ENCODE peak calls at places on chromosomes 6 and 20, in ten cellular contexts. One of them, this sample, is unnamed. For H3K4me1, the result is how much of the 10 kb centered on the place peaks cover.

GRCh38 chr6:22892452-22892851 is 323.1 kb downstream of the HDGFL1 start:
- DNase-seq in heart left ventricle: no peak
- DNase-seq in HCT116: no peak
- DNase-seq in CD8-positive, alpha-beta T cell: no peak
- DNase-seq in adrenal gland: no peak
- DNase-seq in body of pancreas: no peak
- DNase-seq in A549: peak
- DNase-seq in gastrocnemius medialis: no peak
- DNase-seq in transverse colon: no peak
- DNase-seq in mammary epithelial cell: peak
- DNase-seq in this sample: no peak

GRCh38 chr6:83707829-83708545 is 914 bp downstream of the SNAP91 start:
- DNase-seq in heart left ventricle: no peak
- DNase-seq in HCT116: no peak
- DNase-seq in CD8-positive, alpha-beta T cell: no peak
- DNase-seq in adrenal gland: peak
- DNase-seq in body of pancreas: no peak
- DNase-seq in A549: no peak
- DNase-seq in gastrocnemius medialis: no peak
- DNase-seq in transverse colon: no peak
- DNase-seq in mammary epithelial cell: no peak
- DNase-seq in this sample: no peak

GRCh38 chr20:1935696-1936366 is 40.6 kb downstream of the SIRPA start:
- DNase-seq in heart left ventricle: peak
- DNase-seq in HCT116: no peak
- DNase-seq in CD8-positive, alpha-beta T cell: no peak
- DNase-seq in adrenal gland: peak
- DNase-seq in body of pancreas: peak
- DNase-seq in A549: no peak
- DNase-seq in gastrocnemius medialis: peak
- DNase-seq in transverse colon: peak
- DNase-seq in mammary epithelial cell: no peak
- DNase-seq in this sample: no peak

GRCh38 chr20:41232971-41233926 is 84.3 kb downstream of the ZHX3 start:
- DNase-seq in heart left ventricle: no peak
- DNase-seq in HCT116: no peak
- DNase-seq in CD8-positive, alpha-beta T cell: no peak
- DNase-seq in adrenal gland: no peak
- DNase-seq in body of pancreas: no peak
- DNase-seq in A549: peak
- DNase-seq in gastrocnemius medialis: no peak
- DNase-seq in transverse colon: no peak
- DNase-seq in mammary epithelial cell: peak
- DNase-seq in this sample: no peak

GRCh38 chr20:16528078-16528477 is 45.2 kb downstream of the KIF16B start:
- DNase-seq in heart left ventricle: no peak
- DNase-seq in HCT116: peak
- DNase-seq in CD8-positive, alpha-beta T cell: no peak
- DNase-seq in adrenal gland: peak
- DNase-seq in body of pancreas: peak
- DNase-seq in A549: peak
- DNase-seq in gastrocnemius medialis: peak
- DNase-seq in transverse colon: peak
- DNase-seq in mammary epithelial cell: peak
- DNase-seq in this sample: no peak

GRCh38 chr6:40425192-40425919 is 161.8 kb downstream of the LRFN2 start:
- DNase-seq in heart left ventricle: peak
- DNase-seq in HCT116: no peak
- DNase-seq in CD8-positive, alpha-beta T cell: no peak
- DNase-seq in adrenal gland: no peak
- DNase-seq in body of pancreas: no peak
- DNase-seq in A549: no peak
- DNase-seq in gastrocnemius medialis: peak
- DNase-seq in transverse colon: no peak
- DNase-seq in mammary epithelial cell: no peak
- DNase-seq in this sample: no peak

GRCh38 chr20:61731363-61732181 is 334.1 kb downstream of the TAF4 start:
- DNase-seq in heart left ventricle: no peak
- DNase-seq in HCT116: no peak
- DNase-seq in CD8-positive, alpha-beta T cell: no peak
- DNase-seq in adrenal gland: no peak
- DNase-seq in body of pancreas: no peak
- DNase-seq in A549: peak
- DNase-seq in gastrocnemius medialis: no peak
- DNase-seq in transverse colon: no peak
- DNase-seq in mammary epithelial cell: peak
- DNase-seq in this sample: no peak

GRCh38 chr6:90764001-90764400 is 177.1 kb upstream of the MAP3K7 start:
- DNase-seq in heart left ventricle: no peak
- DNase-seq in HCT116: no peak
- DNase-seq in CD8-positive, alpha-beta T cell: no peak
- DNase-seq in adrenal gland: no peak
- DNase-seq in body of pancreas: no peak
- DNase-seq in A549: no peak
- DNase-seq in gastrocnemius medialis: no peak
- DNase-seq in transverse colon: no peak
- DNase-seq in mammary epithelial cell: peak
- DNase-seq in this sample: no peak

GRCh38 chr6:138161434-138162103 is at the start of gene ARFGEF3:
- DNase-seq in heart left ventricle: peak
- DNase-seq in HCT116: no peak
- DNase-seq in CD8-positive, alpha-beta T cell: peak
- DNase-seq in adrenal gland: peak
- DNase-seq in body of pancreas: peak
- DNase-seq in A549: peak
- DNase-seq in gastrocnemius medialis: no peak
- DNase-seq in transverse colon: peak
- DNase-seq in mammary epithelial cell: peak
- DNase-seq in this sample: no peak

GRCh38 chr20:59400666-59401065 is 100.3 kb downstream of the EDN3 start:
- DNase-seq in heart left ventricle: no peak
- DNase-seq in HCT116: no peak
- DNase-seq in CD8-positive, alpha-beta T cell: peak
- DNase-seq in adrenal gland: no peak
- DNase-seq in body of pancreas: no peak
- DNase-seq in A549: no peak
- DNase-seq in gastrocnemius medialis: no peak
- DNase-seq in transverse colon: no peak
- DNase-seq in mammary epithelial cell: no peak
- DNase-seq in this sample: no peak

DNA sequence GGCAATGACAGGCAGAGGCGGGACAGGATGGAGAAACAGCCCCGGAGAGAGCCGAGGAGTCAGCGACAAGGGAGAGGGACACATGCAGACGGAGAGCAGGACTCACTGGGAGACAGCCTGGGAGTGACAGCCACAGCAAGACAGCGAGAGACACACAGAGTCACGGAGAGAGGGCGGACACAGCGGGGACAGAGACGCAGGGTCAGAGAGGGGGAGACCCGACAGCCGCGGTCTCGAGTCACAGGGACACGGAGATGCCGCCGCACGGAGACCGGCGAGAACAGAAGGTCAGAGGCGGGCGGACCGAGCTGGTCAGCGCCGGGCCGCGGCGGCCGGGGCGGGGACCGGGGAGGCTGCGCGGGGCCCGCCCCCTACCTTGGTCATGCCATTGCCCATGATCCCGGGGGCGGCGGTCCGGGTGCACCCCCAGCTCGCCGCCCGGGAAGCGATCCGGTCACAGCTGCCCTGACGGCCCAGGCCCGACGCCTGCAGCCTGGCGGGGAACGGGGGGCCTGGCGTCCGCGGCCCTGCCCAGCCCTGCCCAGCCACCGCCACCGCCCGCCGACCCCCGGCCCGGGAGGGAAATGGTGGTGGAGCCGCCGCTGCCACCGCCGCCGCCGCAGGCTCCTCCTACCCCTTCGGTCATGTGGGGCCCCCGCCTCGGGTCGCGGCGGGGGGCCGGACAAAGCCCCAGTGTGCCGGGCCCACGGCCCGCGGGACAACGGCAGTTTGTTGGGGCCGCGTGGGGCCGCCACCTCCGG is at the start of the genes DUSP15 and TTLL9:
- DNase-seq in heart left ventricle: peak
- DNase-seq in HCT116: no peak
- DNase-seq in CD8-positive, alpha-beta T cell: no peak
- DNase-seq in adrenal gland: peak
- DNase-seq in body of pancreas: peak
- DNase-seq in A549: no peak
- DNase-seq in gastrocnemius medialis: no peak
- DNase-seq in transverse colon: peak
- DNase-seq in mammary epithelial cell: no peak
- DNase-seq in this sample: no peak
- H3K27ac ChIP-seq in heart left ventricle: peak
- H3K27ac ChIP-seq in HCT116: no peak
- H3K27ac ChIP-seq in CD8-positive, alpha-beta T cell: no peak
- H3K27ac ChIP-seq in adrenal gland: peak
- H3K27ac ChIP-seq in body of pancreas: peak
- H3K27ac ChIP-seq in A549: peak
- H3K27ac ChIP-seq in gastrocnemius medialis: no peak
- H3K27ac ChIP-seq in transverse colon: peak
- H3K27ac ChIP-seq in mammary epithelial cell: no peak
- H3K27ac ChIP-seq in this sample: peak

GRCh38 chr6:131600696-131601095 is 27.3 kb downstream of the MED23 start:
- DNase-seq in heart left ventricle: no peak
- DNase-seq in HCT116: no peak
- DNase-seq in CD8-positive, alpha-beta T cell: no peak
- DNase-seq in adrenal gland: no peak
- DNase-seq in body of pancreas: no peak
- DNase-seq in A549: no peak
- DNase-seq in gastrocnemius medialis: no peak
- DNase-seq in transverse colon: no peak
- DNase-seq in mammary epithelial cell: no peak
- DNase-seq in this sample: no peak

GRCh38 chr6:131592935-131593334 is 19.9 kb downstream of the ARG1 start:
- DNase-seq in heart left ventricle: no peak
- DNase-seq in HCT116: no peak
- DNase-seq in CD8-positive, alpha-beta T cell: no peak
- DNase-seq in adrenal gland: no peak
- DNase-seq in body of pancreas: no peak
- DNase-seq in A549: no peak
- DNase-seq in gastrocnemius medialis: no peak
- DNase-seq in transverse colon: no peak
- DNase-seq in mammary epithelial cell: no peak
- DNase-seq in this sample: no peak

GRCh38 chr6:131602913-131603312 is 25.1 kb downstream of the MED23 start:
- DNase-seq in heart left ventricle: no peak
- DNase-seq in HCT116: no peak
- DNase-seq in CD8-positive, alpha-beta T cell: no peak
- DNase-seq in adrenal gland: no peak
- DNase-seq in body of pancreas: no peak
- DNase-seq in A549: peak
- DNase-seq in gastrocnemius medialis: no peak
- DNase-seq in transverse colon: no peak
- DNase-seq in mammary epithelial cell: peak
- DNase-seq in this sample: no peak

GRCh38 chr6:131594074-131594473 is 21.0 kb downstream of the ARG1 start:
- DNase-seq in heart left ventricle: no peak
- DNase-seq in HCT116: no peak
- DNase-seq in CD8-positive, alpha-beta T cell: no peak
- DNase-seq in adrenal gland: no peak
- DNase-seq in body of pancreas: no peak
- DNase-seq in A549: no peak
- DNase-seq in gastrocnemius medialis: no peak
- DNase-seq in transverse colon: no peak
- DNase-seq in mammary epithelial cell: no peak
- DNase-seq in this sample: no peak

DNA sequence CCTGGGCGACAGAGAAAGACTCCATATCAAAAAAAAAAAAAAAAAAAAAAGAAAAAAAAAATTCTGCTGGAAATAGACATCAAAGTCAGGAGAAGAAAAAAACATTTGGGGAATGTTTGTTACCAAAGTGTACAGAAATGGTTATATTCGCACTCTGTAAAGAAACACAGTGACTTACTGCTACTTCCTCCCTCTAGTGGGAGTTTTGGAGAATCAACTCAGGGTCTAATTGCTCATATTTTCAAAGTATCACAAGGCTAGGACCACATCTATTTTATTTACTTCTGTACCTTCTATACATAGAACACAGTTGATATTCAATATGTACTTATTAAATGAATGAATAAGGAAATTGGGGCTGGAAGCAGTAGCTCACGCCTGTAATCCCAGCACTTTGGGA is 24.4 kb downstream of the ARG1 start:
- DNase-seq in heart left ventricle: no peak
- DNase-seq in HCT116: no peak
- DNase-seq in CD8-positive, alpha-beta T cell: no peak
- DNase-seq in adrenal gland: no peak
- DNase-seq in body of pancreas: no peak
- DNase-seq in A549: no peak
- DNase-seq in gastrocnemius medialis: no peak
- DNase-seq in transverse colon: no peak
- DNase-seq in mammary epithelial cell: no peak
- DNase-seq in this sample: no peak
- TF ChIP-seq CTCF in heart left ventricle: no peak
- TF ChIP-seq CTCF in HCT116: no peak
- TF ChIP-seq CTCF in CD8-positive, alpha-beta T cell: peak
- TF ChIP-seq CTCF in adrenal gland: peak
- TF ChIP-seq CTCF in body of pancreas: peak
- TF ChIP-seq CTCF in A549: no peak
- TF ChIP-seq CTCF in gastrocnemius medialis: no peak
- TF ChIP-seq CTCF in transverse colon: no peak
- TF ChIP-seq CTCF in mammary epithelial cell: peak
- TF ChIP-seq CTCF in this sample: no peak

DNA sequence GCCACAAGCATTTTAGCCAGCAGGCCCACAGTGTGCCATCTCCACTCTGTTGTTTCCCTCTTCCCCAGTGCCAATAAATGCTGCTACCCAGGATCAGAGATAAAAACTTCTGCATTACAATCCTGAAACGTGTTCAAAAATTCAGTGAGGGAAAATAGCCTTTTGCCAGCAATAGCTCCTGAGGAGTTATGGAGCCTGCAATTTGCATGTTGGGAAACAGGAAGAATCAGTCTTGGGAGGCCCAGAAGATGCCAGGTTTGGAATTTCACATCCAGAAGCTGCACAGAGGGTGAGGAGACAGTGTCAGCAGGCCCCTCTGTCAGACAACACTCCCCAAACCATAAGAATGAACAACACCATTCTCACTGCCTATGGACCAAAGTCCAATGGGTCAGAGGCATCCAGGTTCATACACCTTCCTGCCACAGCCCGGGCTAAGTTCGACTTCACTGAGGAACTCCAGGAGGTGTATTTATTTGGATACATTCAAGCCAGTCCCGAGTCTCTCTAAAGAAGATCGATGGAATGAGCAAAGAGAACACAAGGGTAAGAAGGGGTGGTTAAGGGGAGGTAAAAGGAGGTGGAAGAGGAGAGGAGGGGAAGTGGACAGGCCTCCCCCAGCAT is 20.8 kb downstream of the RRBP1 start:
- DNase-seq in heart left ventricle: no peak
- DNase-seq in HCT116: no peak
- DNase-seq in CD8-positive, alpha-beta T cell: no peak
- DNase-seq in adrenal gland: no peak
- DNase-seq in body of pancreas: peak
- DNase-seq in A549: no peak
- DNase-seq in gastrocnemius medialis: no peak
- DNase-seq in transverse colon: peak
- DNase-seq in mammary epithelial cell: no peak
- DNase-seq in this sample: no peak
- H3K4me1 ChIP-seq in heart left ventricle: under half
- H3K4me1 ChIP-seq in HCT116: under half
- H3K4me1 ChIP-seq in CD8-positive, alpha-beta T cell: under half
- H3K4me1 ChIP-seq in adrenal gland: under half
- H3K4me1 ChIP-seq in body of pancreas: half or more
- H3K4me1 ChIP-seq in A549: under half
- H3K4me1 ChIP-seq in gastrocnemius medialis: under half
- H3K4me1 ChIP-seq in transverse colon: under half
- H3K4me1 ChIP-seq in mammary epithelial cell: under half
- H3K4me1 ChIP-seq in this sample: under half

GRCh38 chr6:63305278-63305677 is 14.5 kb downstream of the LGSN start:
- DNase-seq in heart left ventricle: no peak
- DNase-seq in HCT116: no peak
- DNase-seq in CD8-positive, alpha-beta T cell: no peak
- DNase-seq in adrenal gland: no peak
- DNase-seq in body of pancreas: no peak
- DNase-seq in A549: no peak
- DNase-seq in gastrocnemius medialis: no peak
- DNase-seq in transverse colon: peak
- DNase-seq in mammary epithelial cell: peak
- DNase-seq in this sample: no peak
- H3K27ac ChIP-seq in heart left ventricle: no peak
- H3K27ac ChIP-seq in HCT116: no peak
- H3K27ac ChIP-seq in CD8-positive, alpha-beta T cell: no peak
- H3K27ac ChIP-seq in adrenal gland: no peak
- H3K27ac ChIP-seq in body of pancreas: no peak
- H3K27ac ChIP-seq in A549: no peak
- H3K27ac ChIP-seq in gastrocnemius medialis: no peak
- H3K27ac ChIP-seq in transverse colon: peak
- H3K27ac ChIP-seq in mammary epithelial cell: no peak
- H3K27ac ChIP-seq in this sample: no peak

This sample was measured in thoracic aorta.